ENCODE peak calls at places on chromosome 12, in seven cellular contexts. N is AG09309, S is GM06990, U is tibial artery, G is transverse colon, R is stomach, D is cardiac muscle cell. E is an unnamed sample.

GRCh38 chr12:87509233-87509820 is 519.9 kb downstream of the C12orf50 start:
- DNase-seq in N (no peak), S (no peak), U (no peak), G (no peak), R (no peak), D (peak), E (peak)

GRCh38 chr12:130281157-130281799 is 56.4 kb upstream of the PIWIL1 start:
- DNase-seq in N (no peak), S (peak), U (no peak), G (peak), R (no peak), D (no peak), E (no peak)

GRCh38 chr12:53791735-53792326 is 40.1 kb upstream of the CISTR start:
- DNase-seq in N (no peak), S (no peak), U (no peak), G (no peak), R (peak), D (no peak), E (peak)

GRCh38 chr12:28793767-28794166 is 355.3 kb upstream of the FAR2 start:
- DNase-seq in N (no peak), S (no peak), U (no peak), G (no peak), R (no peak), D (no peak), E (no peak)

GRCh38 chr12:121861549-121862254 is 3.0 kb upstream of the HPD start:
- DNase-seq in N (no peak), S (no peak), U (no peak), G (no peak), R (no peak), D (peak), E (no peak)

GRCh38 chr12:60072911-60073310 is 477.1 kb downstream of the SLC16A7 start:
- DNase-seq in N (no peak), S (no peak), U (no peak), G (no peak), R (no peak), D (peak), E (no peak)

GRCh38 chr12:76714415-76714814 is 49.5 kb upstream of the ZDHHC17 start:
- DNase-seq in N (no peak), S (no peak), U (no peak), G (no peak), R (no peak), D (no peak), E (no peak)

GRCh38 chr12:70094467-70094866 is 148.8 kb upstream of the CNOT2 start:
- DNase-seq in N (no peak), S (no peak), U (no peak), G (no peak), R (no peak), D (no peak), E (no peak)

GRCh38 chr12:104535383-104535782 is 78.6 kb downstream of the CHST11 start:
- DNase-seq in N (no peak), S (no peak), U (no peak), G (no peak), R (no peak), D (no peak), E (no peak)

GRCh38 chr12:7833831-7834230 is 38.9 kb downstream of the SLC2A14 start:
- DNase-seq in N (no peak), S (no peak), U (no peak), G (no peak), R (no peak), D (no peak), E (no peak)

GRCh38 chr12:52380271-52380694 is 5.2 kb downstream of the KRT84 start:
- DNase-seq in N (no peak), S (no peak), U (no peak), G (peak), R (peak), D (peak), E (peak)

GRCh38 chr12:130026608-130027176 is 122.9 kb upstream of the TMEM132D start:
- DNase-seq in N (no peak), S (no peak), U (no peak), G (peak), R (peak), D (no peak), E (peak)

GRCh38 chr12:29158364-29158763 is 9.3 kb downstream of the FAR2 start:
- DNase-seq in N (no peak), S (no peak), U (no peak), G (no peak), R (no peak), D (no peak), E (no peak)

GRCh38 chr12:51389302-51389999 is 1.8 kb downstream of the GALNT6 start:
- DNase-seq in N (no peak), S (peak), U (peak), G (peak), R (peak), D (no peak), E (no peak)

GRCh38 chr12:39393179-39393578 is 49.7 kb downstream of the KIF21A start:
- DNase-seq in N (no peak), S (no peak), U (no peak), G (no peak), R (no peak), D (no peak), E (no peak)

GRCh38 chr12:65277994-65278575 is 398 bp upstream of the MSRB3 start:
- DNase-seq in N (no peak), S (peak), U (no peak), G (no peak), R (no peak), D (no peak), E (no peak)

DNA sequence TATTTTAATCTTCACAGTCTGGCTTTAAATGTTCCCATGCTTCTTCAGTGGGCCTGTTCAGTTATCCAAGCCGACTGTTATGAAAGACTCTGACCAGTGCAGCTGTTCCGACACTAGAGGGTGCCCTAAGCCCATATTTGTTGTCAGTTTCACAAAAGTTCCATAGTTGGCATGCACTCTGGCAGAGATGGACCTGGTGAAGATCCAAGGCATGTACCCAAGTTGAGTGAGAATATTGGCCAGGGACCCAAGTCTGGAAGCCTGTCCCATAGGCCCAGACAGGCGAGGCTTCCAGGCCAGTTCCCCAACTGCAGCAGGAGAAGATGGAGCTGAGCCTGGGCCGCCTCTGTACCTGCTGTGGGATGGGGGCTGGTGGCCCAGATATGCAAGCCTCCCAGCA is 27.4 kb upstream of the GUCY2C start:
- DNase-seq in N (peak), S (peak), U (peak), G (peak), R (peak), D (peak), E (peak)
- TF ChIP-seq CTCF in N (peak), S (peak), U (peak), G (peak), R (peak), D (peak), E (peak)

DNA sequence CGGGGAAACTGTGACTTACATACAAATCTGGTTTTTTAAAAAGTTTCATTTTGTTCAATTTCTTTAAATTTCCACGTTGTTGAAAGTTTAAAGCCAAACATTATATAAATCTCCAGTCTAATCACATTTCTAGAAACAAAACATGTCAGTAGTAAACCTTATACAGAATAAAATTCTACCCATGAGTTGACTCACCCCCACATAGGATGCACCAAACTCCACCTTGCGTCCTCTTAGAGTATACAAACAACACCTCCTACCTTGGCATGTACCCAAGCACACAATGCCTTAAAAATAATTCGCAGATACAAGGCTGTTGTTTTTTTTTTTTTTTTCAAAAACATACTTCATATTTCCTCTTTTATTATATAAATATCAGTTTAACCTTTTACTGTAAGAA is 3.4 kb downstream of the FBXL14 start:
- DNase-seq in N (no peak), S (no peak), U (no peak), G (peak), R (no peak), D (no peak), E (no peak)
- TF ChIP-seq CTCF in N (no peak), S (peak), U (no peak), G (peak), R (no peak), D (no peak), E (no peak)

GRCh38 chr12:109899783-109900751 is at the start of gene TCHP:
- DNase-seq in N (peak), S (peak), U (peak), G (peak), R (peak), D (peak), E (peak)
- TF ChIP-seq CTCF in N (peak), S (peak), U (no peak), G (peak), R (no peak), D (peak), E (no peak)

DNA sequence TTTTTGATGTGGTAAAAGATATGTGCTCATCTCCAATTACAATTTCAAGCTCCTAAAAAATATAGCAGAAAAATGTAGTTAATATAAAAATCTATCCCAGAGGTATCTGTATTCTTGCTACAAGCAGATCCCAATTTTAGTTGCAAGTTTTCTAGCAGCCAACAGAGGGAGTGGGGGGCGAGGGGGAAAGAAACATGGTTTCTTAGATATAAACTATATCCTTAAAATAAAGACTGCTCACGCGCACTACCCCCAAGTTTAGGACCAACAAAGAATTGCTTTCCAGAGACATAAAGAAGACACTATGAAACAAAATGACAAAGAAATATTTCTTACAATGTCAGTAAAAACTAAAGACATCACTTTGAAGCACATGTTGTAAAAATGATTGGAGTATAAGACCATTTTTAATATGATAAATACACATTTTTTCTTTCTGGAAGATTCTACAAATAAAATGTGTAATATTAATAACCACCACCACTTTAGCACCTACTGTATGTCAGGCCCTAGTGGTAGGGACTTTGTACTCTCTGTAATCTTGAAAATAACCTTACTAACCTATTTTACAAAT is 5.4 kb downstream of the MAGOHB start:
- DNase-seq in N (no peak), S (no peak), U (no peak), G (no peak), R (no peak), D (peak), E (peak)
- TF ChIP-seq CTCF in N (peak), S (peak), U (no peak), G (no peak), R (no peak), D (peak), E (peak)

GRCh38 chr12:14514154-14514842 is 53.4 kb downstream of the PLBD1 start:
- DNase-seq in N (no peak), S (peak), U (no peak), G (peak), R (peak), D (peak), E (peak)
- TF ChIP-seq CTCF in N (peak), S (peak), U (no peak), G (peak), R (peak), D (peak), E (peak)

GRCh38 chr12:21308785-21309184 is 25.9 kb downstream of the SLCO1A2 start:
- DNase-seq in N (no peak), S (no peak), U (no peak), G (no peak), R (no peak), D (no peak), E (no peak)
- TF ChIP-seq CTCF in N (no peak), S (no peak), U (no peak), G (no peak), R (no peak), D (no peak), E (no peak)

DNA sequence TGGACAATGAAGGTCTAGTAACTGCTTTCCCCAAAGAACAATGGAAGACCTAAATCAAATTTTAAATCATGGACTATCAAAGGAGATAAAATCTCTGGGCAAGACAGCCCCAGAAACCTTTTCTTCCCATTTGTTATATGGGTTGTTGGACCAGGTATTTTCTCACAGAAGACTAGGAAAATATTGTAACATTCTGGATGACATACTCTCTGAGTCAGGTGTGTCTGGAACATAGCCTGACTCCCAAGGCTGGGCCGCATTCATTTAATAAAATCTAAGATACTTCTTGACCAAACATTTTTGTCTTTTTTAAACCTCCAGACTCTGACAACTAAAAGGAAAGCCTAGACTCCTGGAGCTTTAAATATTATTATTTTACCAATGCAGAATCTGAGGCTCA is 87.9 kb downstream of the ATP23 start:
- DNase-seq in N (no peak), S (no peak), U (no peak), G (no peak), R (no peak), D (no peak), E (no peak)
- TF ChIP-seq CTCF in N (no peak), S (no peak), U (no peak), G (no peak), R (no peak), D (no peak), E (no peak)

E was measured in Calu3.